ENCODE peak calls at places on chromosomes 4 and X, in five cellular contexts. X, D, I, G and R are unnamed samples.

GRCh38 chrX:132956421-132957210 is 1.8 kb downstream of the HS6ST2 start:
- DNase-seq in X (no peak), D (no peak), I (no peak), G (no peak), R (no peak)

GRCh38 chrX:152619897-152620296 is 17.8 kb upstream of the GABRQ start:
- DNase-seq in X (no peak), D (no peak), I (no peak), G (no peak), R (no peak)

GRCh38 chr4:6665320-6665654 is 24.8 kb downstream of the MRFAP1 start:
- DNase-seq in X (no peak), D (no peak), I (no peak), G (no peak), R (no peak)

GRCh38 chr4:38989487-38989886 is 42.7 kb downstream of the TMEM156 start:
- DNase-seq in X (peak; percentile 68), D (no peak), I (no peak), G (no peak), R (no peak)

GRCh38 chr4:189121336-189121735 is 819.3 kb upstream of the FRG1 start:
- DNase-seq in X (no peak), D (no peak), I (no peak), G (no peak), R (no peak)

GRCh38 chr4:181796502-181796901 is 446.7 kb upstream of the TENM3 start:
- DNase-seq in X (peak; percentile 19), D (no peak), I (no peak), G (no peak), R (no peak)

GRCh38 chrX:109709129-109709631 is 23.9 kb downstream of the ACSL4 start:
- DNase-seq in X (peak; percentile 70), D (no peak), I (peak; percentile 38), G (peak; percentile 31), R (no peak)

GRCh38 chr4:91330555-91331137 is 973.1 kb upstream of the GRID2 start:
- DNase-seq in X (peak; percentile 1), D (no peak), I (no peak), G (no peak), R (no peak)

GRCh38 chr4:182286035-182286434 is 42.8 kb downstream of the TENM3 start:
- DNase-seq in X (no peak), D (no peak), I (no peak), G (no peak), R (no peak)

GRCh38 chr4:69760455-69760854 is at the start of gene SULT1B1:
- DNase-seq in X (peak; percentile 62), D (no peak), I (no peak), G (no peak), R (no peak)

GRCh38 chr4:4289055-4289454 is 899 bp downstream of the LYAR start:
- DNase-seq in X (no peak), D (no peak), I (peak; percentile 8), G (peak; percentile 16), R (peak; percentile 22)

GRCh38 chr4:133555671-133556070 is 406.6 kb downstream of the PCDH10 start:
- DNase-seq in X (no peak), D (no peak), I (no peak), G (no peak), R (no peak)

DNA sequence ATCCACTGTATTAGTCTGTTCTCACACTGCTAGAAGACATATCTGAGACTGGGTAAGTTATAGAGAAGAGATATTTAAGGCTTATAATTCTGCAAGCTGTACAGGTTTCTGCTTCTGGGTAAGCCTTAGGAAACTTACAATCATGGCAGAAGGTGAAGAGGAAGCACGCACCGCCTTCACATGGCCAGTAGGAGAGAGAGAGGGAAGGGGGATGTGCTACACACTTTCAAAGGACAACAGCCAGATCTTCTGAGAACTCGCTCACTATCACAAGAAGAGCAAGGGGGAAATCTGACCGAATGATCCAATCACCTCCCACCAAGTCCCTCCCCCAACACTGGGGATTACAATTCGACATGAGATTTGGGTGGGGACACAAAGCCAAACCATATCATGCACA is 13.0 kb downstream of the FRYL start:
- DNase-seq in X (no peak), D (no peak), I (no peak), G (no peak), R (no peak)
- TF ChIP-seq CTCF in X (peak; percentile 14), D (no peak), I (no peak), G (no peak), R (no peak)

GRCh38 chr4:84491420-84491819 is 7.7 kb downstream of the NKX6-1 start:
- DNase-seq in X (no peak), D (no peak), I (no peak), G (no peak), R (no peak)

GRCh38 chr4:84492290-84492689 is 6.8 kb downstream of the NKX6-1 start:
- DNase-seq in X (no peak), D (no peak), I (no peak), G (no peak), R (no peak)

GRCh38 chr4:84494518-84494917 is 4.6 kb downstream of the NKX6-1 start:
- DNase-seq in X (no peak), D (no peak), I (no peak), G (no peak), R (no peak)

GRCh38 chr4:84492737-84493091 is 6.4 kb downstream of the NKX6-1 start:
- DNase-seq in X (no peak), D (no peak), I (no peak), G (no peak), R (no peak)

DNA sequence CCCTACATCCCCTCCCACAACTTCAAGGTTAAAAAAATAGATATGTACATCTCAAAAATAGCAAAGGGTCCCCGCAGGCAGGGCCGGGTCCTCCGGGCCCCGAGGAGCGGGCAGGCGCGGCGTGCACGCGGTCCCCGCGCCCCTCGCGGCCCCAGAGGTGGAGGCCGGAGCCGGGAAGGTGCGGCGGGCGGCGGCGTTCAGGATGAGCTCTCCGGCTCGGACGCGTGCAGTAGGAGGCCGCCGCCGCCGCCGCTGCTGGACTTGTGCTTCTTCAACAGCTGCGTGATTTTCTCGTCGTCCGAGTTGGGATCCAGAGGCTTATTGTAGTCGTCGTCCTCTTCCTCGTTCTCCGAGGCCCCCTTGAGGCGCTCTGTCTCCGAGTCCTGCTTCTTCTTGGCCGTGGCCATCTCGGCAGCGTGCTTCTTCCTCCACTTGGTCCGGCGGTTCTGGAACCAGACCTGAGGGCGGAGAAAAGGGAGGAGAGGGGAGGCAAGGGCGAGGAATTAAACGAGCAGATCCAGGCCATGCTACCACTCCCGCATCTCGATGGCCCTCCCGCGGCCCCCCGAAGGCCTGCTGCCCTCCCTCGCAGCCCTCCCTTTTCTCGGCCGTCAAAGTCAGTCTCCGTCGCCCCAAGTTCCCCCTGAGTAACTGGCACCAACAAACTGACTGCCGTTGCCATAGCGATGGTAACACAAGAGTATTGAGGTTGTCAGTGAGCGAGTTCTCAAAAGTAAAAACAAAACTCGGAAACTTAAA is 5.8 kb downstream of the NKX6-1 start:
- DNase-seq in X (peak; percentile 24), D (no peak), I (no peak), G (no peak), R (no peak)
- TF ChIP-seq CTCF in X (no peak), D (no peak), I (no peak), G (no peak), R (no peak)

GRCh38 chr4:13108096-13108495 is 376.0 kb downstream of the RAB28 start:
- DNase-seq in X (peak; percentile 2), D (no peak), I (no peak), G (no peak), R (no peak)
- TF ChIP-seq CTCF in X (no peak), D (no peak), I (no peak), G (peak; percentile 13), R (no peak)

DNA sequence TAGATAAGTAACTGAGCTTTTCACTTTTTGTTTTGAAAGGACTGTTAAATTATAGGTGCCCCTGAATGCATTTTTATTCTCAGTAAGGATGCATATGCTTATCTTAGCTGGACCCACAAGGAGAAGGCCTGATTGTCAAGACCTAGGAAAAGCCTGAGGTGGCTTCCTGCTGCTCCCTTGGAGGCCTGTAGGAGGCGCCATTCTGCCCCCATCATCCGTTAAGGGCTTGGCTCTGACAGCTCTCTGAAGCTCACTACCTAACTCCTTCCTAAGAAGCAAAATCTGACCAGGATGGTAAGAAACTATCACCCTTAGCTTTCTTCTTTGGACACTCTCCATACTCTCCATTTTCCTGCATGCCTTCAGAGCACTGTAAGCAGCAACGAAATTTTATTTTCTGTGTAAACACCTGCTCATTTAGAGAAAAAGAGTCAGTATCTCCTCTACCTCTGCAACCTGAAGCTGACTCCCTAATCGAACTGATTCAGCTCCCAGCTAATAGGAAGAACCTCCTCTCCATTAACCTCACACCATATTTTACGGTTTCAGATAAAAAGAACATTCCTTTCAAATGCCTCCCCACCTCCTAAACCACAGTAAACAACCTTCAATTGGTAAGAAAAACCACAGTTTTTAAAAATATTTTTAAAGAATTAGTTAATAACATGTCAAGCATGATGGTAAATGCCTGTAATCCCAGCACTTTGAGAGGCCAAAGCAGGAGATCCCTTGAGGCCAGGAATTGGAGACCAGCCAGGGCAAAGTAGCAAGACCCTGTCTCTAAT is 73.4 kb upstream of the EDNRA start:
- DNase-seq in X (peak; percentile 49), D (no peak), I (no peak), G (no peak), R (no peak)
- TF ChIP-seq CTCF in X (peak; percentile 46), D (no peak), I (peak; percentile 62), G (peak; percentile 46), R (no peak)

DNA sequence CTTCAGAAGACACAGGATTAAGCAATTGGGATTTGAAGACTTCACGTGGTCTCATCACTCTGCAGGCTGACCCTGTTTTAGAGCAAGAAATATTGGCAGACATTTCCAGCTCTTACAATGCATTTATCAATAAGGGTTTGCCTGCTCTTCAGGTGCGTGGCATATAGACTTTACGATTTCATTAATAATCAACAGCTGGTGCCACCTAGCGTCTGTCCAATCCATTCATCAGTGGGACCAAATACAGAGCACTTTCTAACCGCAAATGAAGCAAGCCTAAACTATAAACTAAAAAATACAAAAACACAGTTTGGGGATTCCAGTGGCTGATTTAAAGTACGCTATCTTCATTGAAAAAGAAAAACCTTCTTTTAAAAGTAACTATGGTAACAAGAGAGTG is 125.4 kb upstream of the DMD start:
- DNase-seq in X (peak; percentile 53), D (no peak), I (peak; percentile 68), G (no peak), R (no peak)
- TF ChIP-seq CTCF in X (peak; percentile 42), D (peak; percentile 59), I (peak; percentile 79), G (peak; percentile 51), R (no peak)

GRCh38 chr4:108473163-108473720 is 147.1 kb upstream of the RPL34 start:
- DNase-seq in X (no peak), D (no peak), I (no peak), G (no peak), R (no peak)
- TF ChIP-seq CTCF in X (no peak), D (no peak), I (no peak), G (no peak), R (no peak)